ENCODE peak calls at places on chromosomes 6 and 20, in ten cellular contexts. T, P, Z, S, M, W, V, B, F and O are unnamed samples.

GRCh38 chr6:34671801-34672656 is 24.5 kb downstream of the ILRUN start:
- DNase-seq in Z (no peak), T (peak; percentile 62), P (no peak), M (no peak), W (no peak), F (peak; percentile 94), V (no peak), S (no peak), B (no peak), O (no peak)

GRCh38 chr6:16514249-16514648 is 247.0 kb downstream of the ATXN1 start:
- DNase-seq in F (peak; percentile 60), T (peak; percentile 64), P (no peak), Z (no peak), S (peak; percentile 26), M (no peak), B (no peak), W (peak; percentile 72), V (peak; percentile 76), O (no peak)

GRCh38 chr6:20572288-20572687 is 38.0 kb downstream of the CDKAL1 start:
- DNase-seq in V (no peak), Z (no peak), F (no peak), M (no peak), W (no peak), B (no peak), S (no peak), T (no peak), P (no peak), O (no peak)

GRCh38 chr20:40763646-40764295 is 74.7 kb upstream of the MAFB start:
- DNase-seq in F (no peak), B (no peak), Z (no peak), T (no peak), P (no peak), S (peak; percentile 78), M (no peak), W (no peak), V (peak; percentile 15), O (no peak)

GRCh38 chr6:125823180-125823579 is 32.4 kb downstream of the NCOA7 start:
- DNase-seq in S (no peak), W (no peak), V (no peak), Z (no peak), M (no peak), B (no peak), P (no peak), T (no peak), F (no peak), O (no peak)

GRCh38 chr6:151961809-151962208 is 154.3 kb downstream of the ESR1 start:
- DNase-seq in B (no peak), W (no peak), P (no peak), F (no peak), V (no peak), Z (no peak), S (no peak), M (no peak), T (no peak), O (no peak)

GRCh38 chr20:24721891-24722530 is 227.1 kb upstream of the CST7 start:
- DNase-seq in V (no peak), M (no peak), W (no peak), Z (peak; percentile 50), B (no peak), F (no peak), T (no peak), S (peak; percentile 98), P (no peak), O (no peak)

GRCh38 chr6:157089258-157089657 is 234.1 kb downstream of the TMEM242 start:
- DNase-seq in M (peak; percentile 16), Z (no peak), F (no peak), B (no peak), S (no peak), P (no peak), W (peak; percentile 97), T (no peak), V (peak; percentile 64), O (no peak)

GRCh38 chr20:56689318-56689717 is 60.2 kb downstream of the TFAP2C start:
- DNase-seq in B (no peak), P (no peak), Z (no peak), V (peak; percentile 7), S (no peak), T (peak; percentile 83), W (peak; percentile 38), M (no peak), F (no peak), O (no peak)

GRCh38 chr20:35991142-35991771 is 22.9 kb downstream of the CNBD2 start:
- DNase-seq in S (peak; percentile 8), V (peak; percentile 24), P (no peak), B (no peak), T (no peak), W (peak; percentile 59), M (peak; percentile 7), Z (no peak), F (peak; percentile 31), O (no peak)

GRCh38 chr6:111642463-111643158 is 36.9 kb upstream of the TRAF3IP2 start:
- DNase-seq in S (peak; percentile 47), V (peak; percentile 69), T (peak; percentile 60), F (peak; percentile 66), P (peak; percentile 45), Z (no peak), B (peak; percentile 60), W (peak; percentile 83), M (peak; percentile 3), O (peak; percentile 52)

GRCh38 chr6:13935190-13935880 is 10.6 kb downstream of the RNF182 start:
- DNase-seq in S (no peak), Z (no peak), B (no peak), V (no peak), W (no peak), T (no peak), F (no peak), P (no peak), M (no peak), O (no peak)

GRCh38 chr6:9397981-9398559 is 962.7 kb upstream of the SLC35B3 start:
- DNase-seq in Z (no peak), F (no peak), B (no peak), T (peak; percentile 4), W (no peak), M (peak; percentile 44), P (no peak), S (no peak), V (no peak), O (peak; percentile 83)

GRCh38 chr6:48777411-48777810 is 666.4 kb upstream of the PTCHD4 start:
- DNase-seq in B (no peak), M (no peak), W (no peak), V (no peak), Z (no peak), F (no peak), P (no peak), T (no peak), S (no peak), O (no peak)